ENCODE peak calls at places on chromosomes 11 and 22, in seven cellular contexts. T is gastrocnemius medialis, D is fibroblast of lung, F is cardiac muscle cell, X is Calu3, C is dorsolateral prefrontal cortex, W is astrocyte of the spinal cord. V is an unnamed sample.

GRCh38 chr22:17258015-17258827 is 39.0 kb upstream of the ADA2 start:
- DNase-seq in T (peak; percentile 94), D (peak; percentile 50), F (peak; percentile 35), X (peak; percentile 9), C (no peak), W (peak; percentile 60), V (peak; percentile 44)

GRCh38 chr11:130849215-130849568 is 67.1 kb downstream of the SNX19 start:
- DNase-seq in T (no peak), D (peak; percentile 92), F (peak; percentile 81), X (no peak), C (no peak), W (peak; percentile 69), V (no peak)

GRCh38 chr11:2768471-2769408 is 68.9 kb upstream of the KCNQ1OT1 start:
- DNase-seq in T (no peak), D (peak; percentile 85), F (peak; percentile 37), X (no peak), C (no peak), W (peak; percentile 72), V (no peak)

GRCh38 chr11:77668760-77669159 is 31.2 kb upstream of the CLNS1A start:
- DNase-seq in T (no peak), D (peak; percentile 68), F (no peak), X (no peak), C (no peak), W (peak; percentile 9), V (no peak)

GRCh38 chr22:36911887-36912661 is 1.4 kb upstream of the CSF2RB start:
- DNase-seq in T (no peak), D (peak; percentile 30), F (peak; percentile 38), X (no peak), C (no peak), W (no peak), V (no peak)

GRCh38 chr22:33819743-33820142 is 100.5 kb downstream of the LARGE1 start:
- DNase-seq in T (no peak), D (no peak), F (no peak), X (no peak), C (no peak), W (no peak), V (no peak)

GRCh38 chr11:68965901-68966868 is 14.6 kb downstream of the MRGPRD start:
- DNase-seq in T (no peak), D (no peak), F (no peak), X (no peak), C (peak; percentile 16), W (no peak), V (no peak)

GRCh38 chr11:73321342-73322110 is 13.4 kb downstream of the ARHGEF17 start:
- DNase-seq in T (no peak), D (peak; percentile 77), F (peak; percentile 78), X (no peak), C (no peak), W (peak; percentile 74), V (no peak)

GRCh38 chr11:98398508-98398907 is 622.2 kb upstream of the CNTN5 start:
- DNase-seq in T (no peak), D (no peak), F (no peak), X (no peak), C (no peak), W (no peak), V (no peak)

GRCh38 chr11:46302866-46303265 is 25.4 kb downstream of the CREB3L1 start:
- DNase-seq in T (no peak), D (no peak), F (no peak), X (no peak), C (no peak), W (no peak), V (no peak)

GRCh38 chr22:48780597-48781277 is 1046.9 kb downstream of the BRD1 start:
- DNase-seq in T (no peak), D (no peak), F (no peak), X (no peak), C (no peak), W (no peak), V (no peak)

GRCh38 chr22:48782817-48783511 is 1044.7 kb downstream of the BRD1 start:
- DNase-seq in T (no peak), D (no peak), F (no peak), X (no peak), C (no peak), W (no peak), V (peak; percentile 21)

GRCh38 chr11:9003573-9004309 is at the start of gene NRIP3:
- DNase-seq in T (peak; percentile 30), D (peak; percentile 76), F (peak; percentile 66), X (peak; percentile 61), C (peak; percentile 65), W (peak; percentile 58), V (peak; percentile 63)

DNA sequence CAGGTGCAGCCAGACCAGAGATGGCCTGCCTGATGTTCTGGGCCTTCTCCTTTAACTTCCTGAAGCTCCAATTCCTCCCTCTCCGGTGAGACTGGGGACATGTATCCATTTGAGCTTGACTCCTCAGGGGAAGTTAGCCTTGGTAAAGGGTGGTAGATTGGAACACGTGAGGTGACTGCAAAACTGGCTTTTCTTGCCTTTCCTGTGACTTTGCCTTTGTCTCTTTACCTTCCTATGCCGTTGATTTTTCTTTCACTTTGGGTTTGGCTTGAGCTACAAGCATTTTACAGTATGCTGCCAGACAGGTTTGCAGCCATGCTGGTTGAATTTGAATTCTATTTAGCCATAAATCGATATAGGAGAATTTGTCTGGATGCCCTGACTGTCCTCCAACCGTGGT is 16.8 kb upstream of the GLYATL1 start:
- DNase-seq in T (no peak), D (no peak), F (no peak), X (no peak), C (no peak), W (no peak), V (no peak)
- TF ChIP-seq CTCF in T (no peak), D (no peak), F (no peak), X (no peak), C (no peak), W (no peak), V (no peak)

GRCh38 chr11:12183827-12184620 is 73.6 kb downstream of the MICAL2 start:
- DNase-seq in T (no peak), D (no peak), F (no peak), X (no peak), C (no peak), W (no peak), V (no peak)
- TF ChIP-seq CTCF in T (no peak), D (no peak), F (no peak), X (no peak), C (no peak), W (no peak), V (no peak)

GRCh38 chr11:115215694-115216615 is 288.3 kb downstream of the CADM1 start:
- DNase-seq in T (no peak), D (no peak), F (no peak), X (no peak), C (no peak), W (no peak), V (no peak)
- TF ChIP-seq CTCF in T (no peak), D (peak; percentile 44), F (no peak), X (no peak), C (no peak), W (peak; percentile 50), V (peak; percentile 63)

GRCh38 chr11:64071849-64072248 is 36.1 kb downstream of the FLRT1 start:
- DNase-seq in T (no peak), D (no peak), F (no peak), X (no peak), C (no peak), W (no peak), V (no peak)

GRCh38 chr11:64069401-64070300 is 33.9 kb downstream of the FLRT1 start:
- DNase-seq in T (no peak), D (no peak), F (no peak), X (no peak), C (no peak), W (no peak), V (no peak)

GRCh38 chr11:64067257-64067993 is 31.7 kb downstream of the FLRT1 start:
- DNase-seq in T (no peak), D (no peak), F (no peak), X (no peak), C (no peak), W (no peak), V (no peak)

GRCh38 chr11:64070301-64070656 is 34.5 kb downstream of the FLRT1 start:
- DNase-seq in T (no peak), D (no peak), F (no peak), X (no peak), C (no peak), W (no peak), V (no peak)

DNA sequence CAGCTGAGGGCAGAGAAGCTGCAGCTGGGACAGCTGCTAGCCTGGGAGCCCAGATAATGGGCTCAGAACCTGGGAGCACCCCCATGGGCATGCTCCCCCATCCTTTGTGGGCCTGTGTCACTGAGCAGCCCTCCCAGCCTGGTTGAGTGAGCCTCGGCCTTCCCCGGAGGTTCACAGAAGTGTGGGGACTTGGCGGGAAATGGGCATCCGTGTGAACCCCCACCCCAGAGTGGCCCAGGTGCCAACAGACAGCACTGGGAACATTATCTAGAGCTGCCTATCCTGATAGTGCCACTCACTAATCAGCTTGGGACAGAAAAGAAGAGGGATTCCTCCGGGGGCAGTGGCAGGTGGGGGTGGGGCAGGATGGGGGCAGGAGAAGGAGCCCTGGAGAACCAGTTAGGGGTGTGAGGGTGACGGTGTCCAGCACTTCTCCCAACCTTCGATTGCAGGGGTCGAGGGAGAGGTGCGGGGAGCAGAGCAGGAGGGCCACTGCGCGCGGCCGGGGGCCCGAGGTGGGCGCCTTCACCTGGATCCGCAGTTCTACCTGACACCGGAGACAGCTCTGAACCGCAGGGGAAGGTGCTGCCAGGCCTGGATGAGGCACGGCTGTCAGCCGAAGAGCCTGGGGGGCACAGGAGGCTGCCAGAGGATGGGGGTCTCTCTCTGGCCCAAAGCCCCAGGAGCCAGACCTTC is 33.1 kb downstream of the FLRT1 start:
- DNase-seq in T (no peak), D (no peak), F (no peak), X (no peak), C (no peak), W (no peak), V (no peak)
- TF ChIP-seq CTCF in T (no peak), D (no peak), F (no peak), X (no peak), C (no peak), W (no peak), V (no peak)

GRCh38 chr22:42621505-42622002 is 6.9 kb upstream of the POLDIP3 start:
- DNase-seq in T (peak; percentile 79), D (peak; percentile 60), F (peak; percentile 72), X (peak; percentile 87), C (no peak), W (peak; percentile 56), V (peak; percentile 79)
- TF ChIP-seq CTCF in T (peak; percentile 94), D (peak; percentile 91), F (peak; percentile 93), X (peak; percentile 87), C (peak; percentile 72), W (peak; percentile 98), V (peak; percentile 92)

DNA sequence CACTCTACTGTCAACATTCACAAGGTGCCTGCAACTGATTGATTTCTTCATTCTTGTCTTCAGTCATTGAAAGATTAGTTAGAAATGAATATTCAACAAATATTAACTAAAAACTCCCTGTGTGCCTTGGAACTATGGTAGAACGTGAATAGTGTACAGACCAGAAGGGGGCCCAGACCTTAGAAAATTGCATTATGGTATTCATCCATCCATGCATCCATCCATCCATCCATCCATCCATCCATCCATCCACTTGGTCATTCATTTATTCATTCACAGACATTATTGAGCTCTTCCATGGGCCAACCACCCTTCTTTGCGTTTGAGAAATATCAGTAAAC is 10.2 kb upstream of the ACCSL start:
- DNase-seq in T (no peak), D (no peak), F (no peak), X (no peak), C (no peak), W (no peak), V (no peak)
- TF ChIP-seq CTCF in T (no peak), D (no peak), F (no peak), X (no peak), C (no peak), W (no peak), V (no peak)

V was measured in neural crest cell.